ENCODE peak calls at places on chromosomes 6 and 20, in four cellular contexts. U is SK-N-SH, K is GM12878, B is HepG2. O is an unnamed sample.

GRCh38 chr20:51319522-51319921 is 223.0 kb downstream of the NFATC2 start:
- DNase-seq in K (no peak), B (no peak), U (no peak), O (no peak)

GRCh38 chr6:1701668-1702353 is 92.1 kb downstream of the FOXC1 start:
- DNase-seq in K (no peak), U (no peak), B (no peak), O (no peak)

GRCh38 chr6:41884957-41885356 is 10.2 kb downstream of the USP49 start:
- DNase-seq in K (no peak), B (no peak), U (no peak), O (no peak)

GRCh38 chr6:82362868-82363267 is 749 bp upstream of the TPBG start:
- DNase-seq in U (peak), B (no peak), K (no peak), O (no peak)

GRCh38 chr6:77763124-77763523 is 110.3 kb downstream of the MEI4 start:
- DNase-seq in U (no peak), K (no peak), B (no peak), O (no peak)

GRCh38 chr6:72083976-72084375 is 197.6 kb downstream of the RIMS1 start:
- DNase-seq in K (no peak), B (no peak), U (no peak), O (no peak)

GRCh38 chr6:149129401-149130077 is 188.0 kb upstream of the TAB2 start:
- DNase-seq in B (no peak), U (no peak), K (no peak), O (no peak)

GRCh38 chr6:35359744-35360348 is 17.5 kb downstream of the PPARD start:
- DNase-seq in K (no peak), U (no peak), B (no peak), O (no peak)

GRCh38 chr6:33622456-33623431 is 1.6 kb downstream of the ITPR3 start:
- DNase-seq in K (peak), B (no peak), U (no peak), O (no peak)

GRCh38 chr20:54633374-54633773 is 158.0 kb downstream of the DOK5 start:
- DNase-seq in K (peak), B (no peak), U (no peak), O (no peak)

GRCh38 chr6:144585217-144585814 is 300.2 kb downstream of the UTRN start:
- DNase-seq in K (no peak), U (peak), B (peak), O (no peak)

GRCh38 chr20:54474866-54475265 is 527 bp upstream of the DOK5 start:
- DNase-seq in B (no peak), K (no peak), U (no peak), O (peak)

GRCh38 chr20:47743671-47744070 is 41.6 kb downstream of the SULF2 start:
- DNase-seq in U (no peak), B (no peak), K (no peak), O (no peak)

GRCh38 chr6:53300656-53301551 is 47.8 kb downstream of the ELOVL5 start:
- DNase-seq in U (no peak), B (peak), K (no peak), O (no peak)

GRCh38 chr6:187252-187840 is 104.9 kb upstream of the DUSP22 start:
- DNase-seq in B (peak), U (no peak), K (no peak), O (no peak)

GRCh38 chr6:57305112-57305511 is 12.3 kb upstream of the PRIM2 start:
- DNase-seq in B (no peak), K (no peak), U (no peak), O (no peak)

GRCh38 chr6:54236984-54237383 is 71.3 kb upstream of the TINAG start:
- DNase-seq in B (no peak), K (no peak), U (no peak), O (no peak)

GRCh38 chr6:31622678-31623077 is 2.2 kb downstream of the PRRC2A start:
- DNase-seq in K (no peak), U (peak), B (no peak), O (no peak)

GRCh38 chr6:45699663-45700062 is 316.0 kb downstream of the CLIC5 start:
- DNase-seq in B (no peak), U (no peak), K (no peak), O (no peak)

GRCh38 chr20:12153616-12154015 is 235.9 kb downstream of the BTBD3 start:
- DNase-seq in U (no peak), B (no peak), K (no peak), O (no peak)

GRCh38 chr6:138576303-138576702 is 77.0 kb upstream of the NHSL1 start:
- DNase-seq in K (no peak), U (no peak), B (no peak), O (no peak)

GRCh38 chr6:67952121-67952520 is 683.0 kb upstream of the ADGRB3 start:
- DNase-seq in B (no peak), U (no peak), K (no peak), O (no peak)

GRCh38 chr6:106882601-106883518 is 91.7 kb downstream of the CD24 start:
- DNase-seq in B (no peak), U (no peak), K (no peak), O (no peak)

GRCh38 chr6:56279346-56280080 is 32.1 kb upstream of the COL21A1 start:
- DNase-seq in K (no peak), B (peak), U (no peak), O (no peak)

GRCh38 chr20:63491078-63491477 is 7.8 kb downstream of the EEF1A2 start:
- DNase-seq in U (no peak), K (no peak), B (no peak), O (no peak)

GRCh38 chr6:63269470-63269869 is 50.3 kb downstream of the LGSN start:
- DNase-seq in B (no peak), K (no peak), U (no peak), O (no peak)

GRCh38 chr20:41155267-41155666 is 17.9 kb downstream of the PLCG1 start:
- DNase-seq in B (no peak), K (no peak), U (no peak), O (no peak)

GRCh38 chr6:31784270-31784925 is 7.3 kb upstream of the VWA7 start:
- DNase-seq in B (no peak), K (no peak), U (peak), O (no peak)

GRCh38 chr6:13881621-13882165 is 43.1 kb upstream of the RNF182 start:
- DNase-seq in U (no peak), K (no peak), B (no peak), O (no peak)

GRCh38 chr6:166307981-166308768 is at the start of gene PRR18:
- DNase-seq in U (peak), B (no peak), K (peak), O (no peak)

GRCh38 chr20:64131406-64131805 is 24.0 kb upstream of the NPBWR2 start:
- DNase-seq in U (peak), B (peak), K (no peak), O (peak)

GRCh38 chr20:23877524-23877923 is 2.0 kb downstream of the CST5 start:
- DNase-seq in B (no peak), K (no peak), U (no peak), O (no peak)

GRCh38 chr6:33410711-33411631 is at the start of gene PHF1:
- DNase-seq in B (no peak), U (peak), K (no peak), O (no peak)

GRCh38 chr20:54524849-54525248 is 49.5 kb downstream of the DOK5 start:
- DNase-seq in U (no peak), K (no peak), B (no peak), O (no peak)

GRCh38 chr6:47151232-47151898 is 109.2 kb upstream of the ADGRF1 start:
- DNase-seq in U (no peak), K (no peak), B (no peak), O (no peak)

GRCh38 chr6:76776876-76777275 is 686.4 kb downstream of the HTR1B start:
- DNase-seq in K (no peak), B (no peak), U (no peak), O (no peak)

GRCh38 chr6:85392379-85392778 is 57.5 kb upstream of the NT5E start:
- DNase-seq in B (no peak), U (no peak), K (no peak), O (no peak)

GRCh38 chr20:3998998-3999397 is 16.4 kb downstream of the RNF24 start:
- DNase-seq in B (no peak), K (no peak), U (no peak), O (no peak)

GRCh38 chr6:30717129-30717844 is at the start of gene MDC1:
- DNase-seq in K (peak), B (peak), U (peak), O (peak)

GRCh38 chr20:25020345-25020744 is 27.8 kb upstream of the APMAP start:
- DNase-seq in U (no peak), K (no peak), B (no peak), O (no peak)
- TF ChIP-seq TAF1 in U (no peak), K (no peak), B (no peak), O (no peak)

GRCh38 chr20:1876217-1876921 is 18.8 kb upstream of the SIRPA start:
- DNase-seq in U (no peak), B (no peak), K (no peak), O (no peak)

GRCh38 chr20:1875762-1876161 is 19.4 kb upstream of the SIRPA start:
- DNase-seq in U (peak), B (no peak), K (no peak), O (no peak)

GRCh38 chr20:1875169-1875554 is 20.0 kb upstream of the SIRPA start:
- DNase-seq in B (no peak), U (no peak), K (no peak), O (no peak)

GRCh38 chr20:1877604-1878195 is 17.5 kb upstream of the SIRPA start:
- DNase-seq in U (no peak), K (no peak), B (no peak), O (no peak)

GRCh38 chr20:1876975-1877603 is 18.1 kb upstream of the SIRPA start:
- DNase-seq in U (peak), K (no peak), B (no peak), O (no peak)
- TF ChIP-seq MAX in U (no peak), K (no peak), B (no peak), O (no peak)

GRCh38 chr20:37520417-37520751 is 666 bp upstream of the NNAT start:
- DNase-seq in K (no peak), B (no peak), U (no peak), O (peak)

GRCh38 chr20:37521091-37521771 is at the start of gene NNAT:
- DNase-seq in U (peak), B (no peak), K (no peak), O (peak)

GRCh38 chr20:37518059-37518458 is 3.0 kb upstream of the NNAT start:
- DNase-seq in B (no peak), K (no peak), U (no peak), O (no peak)

GRCh38 chr20:37518606-37519507 is 2.2 kb upstream of the NNAT start:
- DNase-seq in B (no peak), K (no peak), U (no peak), O (no peak)

GRCh38 chr20:37519508-37520416 is 1.3 kb upstream of the NNAT start:
- DNase-seq in B (peak), U (peak), K (no peak), O (peak)
- TF ChIP-seq TAF1 in B (no peak), U (no peak), K (no peak), O (peak)

GRCh38 chr6:161405418-161405817 is 131.6 kb upstream of the AGPAT4 start:
- DNase-seq in K (no peak), U (no peak), B (no peak), O (no peak)

GRCh38 chr6:161406633-161407032 is 132.8 kb upstream of the AGPAT4 start:
- DNase-seq in B (no peak), K (no peak), U (no peak), O (no peak)

GRCh38 chr6:161409353-161409752 is 135.5 kb upstream of the AGPAT4 start:
- DNase-seq in U (no peak), K (no peak), B (no peak), O (no peak)

GRCh38 chr6:161407115-161407514 is 133.3 kb upstream of the AGPAT4 start:
- DNase-seq in K (no peak), B (no peak), U (no peak), O (no peak)

DNA sequence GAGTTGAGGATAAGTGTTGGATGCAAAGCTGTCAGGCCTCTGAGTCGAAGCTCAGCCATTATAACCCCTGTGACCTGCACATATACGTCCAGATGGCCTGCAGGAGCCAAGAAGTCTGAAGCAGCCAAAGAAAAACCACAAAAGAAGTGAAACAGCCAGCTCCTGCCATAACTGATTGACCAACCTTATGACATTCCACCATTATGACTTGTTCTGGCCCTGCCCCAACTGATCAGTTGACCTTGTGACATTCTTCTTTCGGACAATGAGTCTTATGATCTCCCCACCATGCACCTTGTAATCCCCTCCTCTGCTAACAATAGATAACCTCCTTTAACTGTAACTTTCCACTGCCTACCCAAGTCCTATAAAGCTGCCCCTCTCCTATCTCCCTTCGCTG is 133.7 kb upstream of the AGPAT4 start:
- DNase-seq in U (no peak), B (peak), K (peak), O (no peak)
- TF ChIP-seq MAX in U (no peak), B (no peak), K (no peak), O (no peak)

DNA sequence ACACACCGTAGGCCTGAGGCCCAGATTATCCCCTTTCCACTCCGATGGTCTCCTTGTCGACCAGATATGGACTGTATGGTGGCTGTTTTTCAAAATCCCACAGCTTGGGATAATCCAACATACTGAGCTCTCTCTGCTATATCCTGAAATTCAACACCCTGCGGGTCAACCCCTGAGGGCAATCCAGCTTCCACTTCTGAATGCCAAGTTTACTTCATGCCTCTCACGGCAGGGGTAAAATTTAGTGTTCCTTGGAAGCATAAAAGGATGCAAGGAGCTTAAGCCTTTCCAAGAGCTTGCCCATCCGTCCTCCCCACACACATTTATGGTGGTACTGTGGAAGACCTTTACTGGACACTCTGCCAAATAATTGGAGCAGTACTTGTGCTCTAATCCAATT is 90.7 kb downstream of the PLG start:
- DNase-seq in U (no peak), K (no peak), B (no peak), O (no peak)
- TF ChIP-seq TAF1 in U (no peak), K (no peak), B (no peak), O (no peak)

GRCh38 chr6:141562181-141562800 is 570.4 kb upstream of the GJE1 start:
- DNase-seq in B (no peak), K (no peak), U (peak), O (peak)
- TF ChIP-seq MAX in B (no peak), K (no peak), U (no peak), O (no peak)

GRCh38 chr20:49955167-49955566 is 19.0 kb downstream of the RNF114 start:
- DNase-seq in U (no peak), K (no peak), B (no peak), O (no peak)

GRCh38 chr20:49961413-49961812 is 21.4 kb upstream of the SNAI1 start:
- DNase-seq in K (no peak), B (no peak), U (no peak), O (no peak)

GRCh38 chr20:49951160-49951559 is 15.0 kb downstream of the RNF114 start:
- DNase-seq in U (no peak), K (no peak), B (no peak), O (no peak)

GRCh38 chr20:49957487-49957938 is 21.3 kb downstream of the RNF114 start:
- DNase-seq in U (no peak), B (peak), K (no peak), O (no peak)

GRCh38 chr20:49956689-49957443 is 20.7 kb downstream of the RNF114 start:
- DNase-seq in K (no peak), B (peak), U (no peak), O (no peak)
- TF ChIP-seq TAF1 in K (no peak), B (no peak), U (no peak), O (no peak)

DNA sequence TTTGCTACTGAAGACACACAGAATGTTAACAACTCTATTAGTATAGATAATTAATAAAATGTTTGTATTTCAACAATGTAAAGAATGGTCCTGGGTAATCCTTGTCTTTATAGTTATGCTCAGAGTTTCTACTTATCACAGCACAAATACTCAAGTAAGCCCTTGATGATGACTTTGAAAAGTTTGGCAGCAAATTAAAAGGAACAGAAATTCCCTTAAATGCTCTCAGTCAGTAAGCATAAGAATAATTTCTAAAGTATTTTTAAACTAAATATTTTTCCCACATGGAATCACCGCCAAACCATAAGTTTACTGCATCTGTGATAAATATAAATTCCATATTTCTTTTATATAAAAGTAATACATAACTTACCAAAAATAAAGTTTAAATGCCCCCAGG is 96.1 kb downstream of the COL12A1 start:
- DNase-seq in K (no peak), U (no peak), B (no peak), O (no peak)
- TF ChIP-seq MAX in K (no peak), U (no peak), B (no peak), O (no peak)

GRCh38 chr6:44487611-44488010 is 100.1 kb downstream of the CDC5L start:
- DNase-seq in K (no peak), U (no peak), B (no peak), O (no peak)

GRCh38 chr6:44489912-44490604 is 102.6 kb downstream of the CDC5L start:
- DNase-seq in B (no peak), U (no peak), K (no peak), O (no peak)

GRCh38 chr6:44485601-44486000 is 98.1 kb downstream of the CDC5L start:
- DNase-seq in B (no peak), U (no peak), K (no peak), O (no peak)

GRCh38 chr6:44487002-44487401 is 99.5 kb downstream of the CDC5L start:
- DNase-seq in K (no peak), U (no peak), B (no peak), O (no peak)

GRCh38 chr6:44486002-44486421 is 98.5 kb downstream of the CDC5L start:
- DNase-seq in U (no peak), K (no peak), B (no peak), O (no peak)
- TF ChIP-seq TAF1 in U (no peak), K (no peak), B (no peak), O (no peak)

O was measured in H1.